ENCODE peak calls at places on chromosomes 5 and 9, in five cellular contexts. P is NCI-H69; O is activated CD8-positive, alpha-beta memory T cell treated with anti-CD3 and anti-CD28 coated beads, Interleukin-2, amount 50 U/mL, for 48 hours; B is RWPE1; V is CD8-positive, alpha-beta memory T cell. I is an unnamed sample.
A peak's percentile ranks its signal among the peaks of the same experiment; 100 is the strongest.

GRCh38 chr5:145463634-145464033 is 371.5 kb downstream of the PRELID2 start:
- DNase-seq in V (no peak), B (no peak), O (no peak), P (no peak), I (no peak)

GRCh38 chr5:170769236-170769635 is 14.3 kb upstream of the GABRP start:
- DNase-seq in B (no peak), P (peak; percentile 98), V (no peak), O (no peak), I (no peak)

GRCh38 chr5:138230981-138231589 is 18.0 kb upstream of the CDC23 start:
- DNase-seq in P (peak; percentile 93), B (peak; percentile 37), O (no peak), V (no peak), I (no peak)

GRCh38 chr5:102715405-102715804 is 39.7 kb upstream of the PAM start:
- DNase-seq in V (no peak), O (no peak), P (no peak), B (peak; percentile 77), I (peak; percentile 89)

GRCh38 chr9:89153618-89154017 is 25.0 kb downstream of the SHC3 start:
- DNase-seq in O (no peak), B (peak; percentile 76), P (no peak), V (no peak), I (peak; percentile 89)

GRCh38 chr5:40227366-40227765 is 452.3 kb upstream of the PTGER4 start:
- DNase-seq in O (no peak), P (no peak), V (no peak), B (no peak), I (no peak)

GRCh38 chr5:169956756-169957155 is 23.5 kb downstream of the INSYN2B start:
- DNase-seq in V (no peak), O (no peak), B (no peak), P (no peak), I (no peak)

GRCh38 chr9:125904155-125904841 is 157.1 kb downstream of the PBX3 start:
- DNase-seq in O (no peak), B (no peak), V (no peak), P (peak; percentile 91), I (no peak)

GRCh38 chr5:83220331-83220730 is 143.0 kb downstream of the XRCC4 start:
- DNase-seq in P (peak; percentile 50), B (no peak), O (no peak), V (no peak), I (no peak)

GRCh38 chr9:71830929-71831328 is 62.6 kb upstream of the CEMIP2 start:
- DNase-seq in V (no peak), O (no peak), P (peak; percentile 50), B (no peak), I (no peak)

GRCh38 chr5:138109463-138110265 is 25.8 kb downstream of the WNT8A start:
- DNase-seq in V (no peak), O (no peak), B (no peak), P (peak; percentile 14), I (no peak)

GRCh38 chr9:96460877-96461276 is 10.9 kb downstream of the HABP4 start:
- DNase-seq in O (no peak), B (no peak), V (no peak), P (no peak), I (no peak)

GRCh38 chr5:135465391-135466122 is 13.4 kb upstream of the TIFAB start:
- DNase-seq in P (no peak), B (no peak), V (no peak), O (no peak), I (no peak)

GRCh38 chr5:168607946-168608345 is 28.8 kb upstream of the PANK3 start:
- DNase-seq in V (no peak), B (no peak), P (no peak), O (peak; percentile 70), I (no peak)

GRCh38 chr5:109876941-109877669 is 187.4 kb downstream of the MAN2A1 start:
- DNase-seq in B (peak; percentile 53), V (no peak), P (no peak), O (no peak), I (peak; percentile 84)

GRCh38 chr5:160463775-160464465 is 42.3 kb downstream of the PTTG1 start:
- DNase-seq in P (no peak), V (no peak), O (no peak), B (peak; percentile 72), I (peak; percentile 61)

GRCh38 chr5:181189363-181189961 is 15.5 kb downstream of the TRIM7 start:
- DNase-seq in P (no peak), V (peak; percentile 68), B (no peak), O (peak; percentile 79), I (no peak)

GRCh38 chr5:43193952-43194321 is 1.9 kb downstream of the NIM1K start:
- DNase-seq in P (peak; percentile 66), O (no peak), V (no peak), B (no peak), I (no peak)

GRCh38 chr9:134687556-134687955 is 46.0 kb downstream of the COL5A1 start:
- DNase-seq in V (no peak), B (no peak), P (no peak), O (no peak), I (no peak)

GRCh38 chr5:78984020-78984610 is 995 bp downstream of the ARSB start:
- DNase-seq in O (no peak), P (no peak), V (no peak), B (no peak), I (peak; percentile 16)

GRCh38 chr9:136047775-136048559 is 47.1 kb downstream of the NACC2 start:
- DNase-seq in B (no peak), P (no peak), O (no peak), V (no peak), I (no peak)

GRCh38 chr5:149719666-149720065 is 10.4 kb upstream of the PPARGC1B start:
- DNase-seq in P (peak; percentile 89), O (no peak), B (peak; percentile 77), V (no peak), I (no peak)

GRCh38 chr9:23820731-23821399 is 5.2 kb downstream of the ELAVL2 start:
- DNase-seq in P (peak; percentile 88), B (peak; percentile 42), O (no peak), V (no peak), I (no peak)

GRCh38 chr9:89022902-89023301 is 31.6 kb downstream of the S1PR3 start:
- DNase-seq in V (no peak), P (no peak), B (no peak), O (no peak), I (no peak)

GRCh38 chr9:82982271-82982880 is 80.6 kb downstream of the RASEF start:
- DNase-seq in B (no peak), P (no peak), V (no peak), O (no peak), I (peak; percentile 3)

GRCh38 chr5:11941566-11941965 is 37.3 kb upstream of the CTNND2 start:
- DNase-seq in P (no peak), O (no peak), B (no peak), V (no peak), I (no peak)

GRCh38 chr5:167451091-167451490 is 840.4 kb upstream of the WWC1 start:
- DNase-seq in O (no peak), V (no peak), P (no peak), B (no peak), I (no peak)

GRCh38 chr5:171418982-171419662 is at the start of gene FGF18:
- DNase-seq in V (peak; percentile 33), O (peak; percentile 62), P (peak; percentile 94), B (peak; percentile 48), I (no peak)

GRCh38 chr9:111099199-111100005 is 61.1 kb upstream of the LPAR1 start:
- DNase-seq in B (no peak), P (peak; percentile 75), V (no peak), O (no peak), I (no peak)

GRCh38 chr5:122978644-122979297 is 57.8 kb downstream of the PPIC start:
- DNase-seq in V (no peak), O (no peak), P (no peak), B (no peak), I (no peak)

GRCh38 chr5:59390074-59390659 is 503.4 kb downstream of the PDE4D start:
- DNase-seq in V (no peak), B (no peak), O (no peak), P (peak; percentile 71), I (no peak)

GRCh38 chr5:15501057-15501791 is 1.2 kb downstream of the FBXL7 start:
- DNase-seq in O (no peak), P (no peak), B (no peak), V (no peak), I (peak; percentile 65)

GRCh38 chr5:164742025-164742424 is 1236.6 kb downstream of the MAT2B start:
- DNase-seq in O (no peak), B (no peak), P (no peak), V (peak; percentile 21), I (no peak)

GRCh38 chr9:14480561-14480960 is 166.6 kb upstream of the NFIB start:
- DNase-seq in V (no peak), O (no peak), B (no peak), P (peak; percentile 68), I (no peak)

GRCh38 chr9:95874989-95875304 is 544 bp upstream of the ERCC6L2 start:
- DNase-seq in O (peak; percentile 87), B (peak; percentile 52), P (peak; percentile 60), V (peak; percentile 63), I (no peak)

GRCh38 chr9:121691890-121692289 is 40.5 kb downstream of the DAB2IP start:
- DNase-seq in P (no peak), V (no peak), O (no peak), B (no peak), I (no peak)

I was measured in HS-5.